ENCODE peak calls at places on chromosomes 13 and 19, in seven cellular contexts. W is mesendoderm; G is endodermal cell; Z is HAP-1; N is fibroblast of lung; J is naive thymus-derived CD4-positive, alpha-beta T cell; K is heart right ventricle. B is an unnamed sample.
A peak's percentile ranks its signal among the peaks of the same experiment; 100 is the strongest.

GRCh38 chr13:87677334-87678234 is 6.4 kb downstream of the SLITRK5 start:
- DNase-seq in Z (no peak), K (no peak), N (no peak), J (no peak), W (peak; percentile 67), G (peak; percentile 85), B (peak; percentile 75)

GRCh38 chr19:34904846-34905527 is 21.7 kb upstream of the ZNF30 start:
- DNase-seq in J (no peak), W (peak; percentile 31), G (peak; percentile 81), K (no peak), Z (no peak), N (no peak), B (peak; percentile 84)

GRCh38 chr19:14497347-14497921 is 1.5 kb upstream of the GIPC1 start:
- DNase-seq in W (no peak), G (no peak), K (no peak), Z (no peak), J (no peak), N (no peak), B (peak; percentile 59)

GRCh38 chr19:14530005-14530348 is 583 bp downstream of the TECR start:
- DNase-seq in N (no peak), J (no peak), K (no peak), W (peak; percentile 45), G (no peak), Z (no peak), B (no peak)

GRCh38 chr13:39892731-39893293 is 237.3 kb downstream of the COG6 start:
- DNase-seq in W (no peak), G (no peak), K (peak; percentile 59), N (no peak), Z (no peak), J (peak; percentile 23), B (no peak)

GRCh38 chr13:98492335-98493034 is 84.4 kb downstream of the STK24 start:
- DNase-seq in K (no peak), N (no peak), Z (no peak), W (no peak), J (no peak), G (peak; percentile 67), B (peak; percentile 75)

GRCh38 chr13:52599853-52600603 is 42.2 kb upstream of the HNRNPA1L2 start:
- DNase-seq in J (peak; percentile 35), G (peak; percentile 86), W (peak; percentile 41), Z (peak; percentile 73), N (peak; percentile 35), K (peak; percentile 17), B (peak; percentile 90)

GRCh38 chr19:46783670-46784069 is 4.7 kb downstream of the SLC1A5 start:
- DNase-seq in K (no peak), G (no peak), J (no peak), Z (peak; percentile 51), N (no peak), W (no peak), B (peak; percentile 26)

GRCh38 chr13:30865131-30866009 is 40.7 kb upstream of the MEDAG start:
- DNase-seq in Z (peak; percentile 82), G (peak; percentile 89), J (peak; percentile 46), W (peak; percentile 94), K (peak; percentile 67), N (peak; percentile 95), B (peak; percentile 81)

GRCh38 chr19:6066661-6067646 is 43.3 kb downstream of the RFX2 start:
- DNase-seq in G (peak; percentile 92), N (peak; percentile 92), J (no peak), W (peak; percentile 98), Z (peak; percentile 96), K (peak; percentile 97), B (peak; percentile 90)

GRCh38 chr19:30428281-30428680 is 56.1 kb downstream of the ZNF536 start:
- DNase-seq in J (no peak), K (no peak), Z (no peak), N (no peak), W (no peak), G (no peak), B (no peak)

GRCh38 chr13:95002968-95003813 is 290.8 kb upstream of the SOX21 start:
- DNase-seq in K (no peak), W (no peak), G (peak; percentile 57), Z (peak; percentile 64), J (no peak), N (no peak), B (peak; percentile 77)

GRCh38 chr19:28066161-28066560 is 1146.8 kb downstream of the UQCRFS1 start:
- DNase-seq in G (no peak), K (no peak), J (no peak), N (no peak), W (no peak), Z (no peak), B (no peak)

GRCh38 chr13:110592670-110593069 is 22.7 kb upstream of the NAXD start:
- DNase-seq in N (peak; percentile 13), J (no peak), G (peak; percentile 25), W (no peak), Z (no peak), K (no peak), B (no peak)

GRCh38 chr13:73429691-73430090 is 370.9 kb downstream of the KLF5 start:
- DNase-seq in J (no peak), G (no peak), Z (no peak), K (no peak), W (peak; percentile 50), N (peak; percentile 86), B (no peak)

GRCh38 chr13:101181076-101181685 is 235.1 kb downstream of the NALCN start:
- DNase-seq in G (no peak), Z (no peak), W (no peak), J (no peak), N (peak; percentile 29), K (no peak), B (no peak)

GRCh38 chr13:83780201-83780600 is 102.1 kb downstream of the SLITRK1 start:
- DNase-seq in N (peak; percentile 24), K (no peak), W (peak; percentile 82), Z (peak; percentile 30), J (no peak), G (peak; percentile 64), B (peak; percentile 11)

GRCh38 chr13:48853381-48854102 is 122.2 kb upstream of the FNDC3A start:
- DNase-seq in Z (no peak), G (no peak), N (peak; percentile 24), K (no peak), W (no peak), J (no peak), B (no peak)

GRCh38 chr19:34989248-34989797 is 10.8 kb upstream of the GRAMD1A start:
- DNase-seq in K (no peak), W (no peak), Z (no peak), N (no peak), J (no peak), G (no peak), B (no peak)

GRCh38 chr19:1383014-1383310 is 745 bp upstream of the NDUFS7 start:
- DNase-seq in K (no peak), J (no peak), Z (no peak), G (no peak), W (no peak), N (peak; percentile 84), B (no peak)

GRCh38 chr13:22848539-22849052 is 332.2 kb upstream of the SGCG start:
- DNase-seq in Z (no peak), K (no peak), J (no peak), N (no peak), G (peak; percentile 81), W (peak; percentile 65), B (peak; percentile 85)

GRCh38 chr13:79541426-79542049 is 60.6 kb downstream of the NDFIP2 start:
- DNase-seq in J (no peak), K (no peak), G (no peak), Z (peak; percentile 14), W (peak; percentile 68), N (peak; percentile 53), B (no peak)

GRCh38 chr13:51782026-51782710 is 21.8 kb downstream of the DHRS12 start:
- DNase-seq in N (no peak), K (no peak), J (no peak), W (no peak), Z (no peak), G (no peak), B (no peak)

GRCh38 chr13:105410602-105411001 is 1124.9 kb downstream of the EFNB2 start:
- DNase-seq in W (peak; percentile 67), N (no peak), G (peak; percentile 92), Z (peak; percentile 15), J (peak; percentile 25), K (peak; percentile 49), B (peak; percentile 50)

DNA sequence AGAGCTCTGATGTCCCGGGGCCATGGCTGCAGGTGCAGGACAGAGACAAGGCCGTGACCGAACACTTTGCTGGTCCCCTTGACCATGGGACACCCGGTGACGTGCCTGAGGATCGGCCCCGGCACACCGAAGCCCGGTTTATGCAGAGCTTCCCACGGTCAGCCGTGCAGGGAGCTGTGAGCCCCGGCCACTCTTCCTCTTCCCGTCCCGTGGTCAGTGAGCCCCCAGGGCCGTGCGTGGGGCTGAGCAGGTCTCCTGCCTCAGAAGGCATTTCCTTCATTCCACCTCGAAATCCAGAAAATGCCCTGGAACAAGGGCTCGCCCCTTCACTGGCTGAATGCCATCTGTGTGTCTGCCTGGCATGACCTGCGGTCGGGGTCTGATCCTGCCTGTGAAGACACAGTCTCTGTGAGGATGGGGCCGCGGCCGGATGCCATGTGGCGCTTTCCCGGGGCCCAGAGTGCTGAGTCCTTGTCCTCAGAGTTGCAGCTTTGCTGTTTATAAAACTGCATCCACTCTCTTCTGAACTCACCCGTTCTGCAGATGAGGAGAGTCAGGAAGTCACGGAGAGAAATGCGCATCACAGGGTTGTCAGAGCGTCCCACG is 16.9 kb downstream of the MCF2L start:
- DNase-seq in Z (no peak), G (no peak), K (no peak), N (no peak), W (no peak), J (no peak), B (no peak)
- H3K4me3 ChIP-seq in Z (no peak overlapping the region), G (no peak overlapping the region), K (no peak overlapping the region), N (no peak overlapping the region), W (no peak overlapping the region), J (no peak overlapping the region), B (no peak overlapping the region)

GRCh38 chr19:311813-312261 is 20.6 kb upstream of the PLPP2 start:
- DNase-seq in K (peak; percentile 4), G (no peak), N (no peak), W (no peak), J (no peak), Z (no peak), B (peak; percentile 34)
- H3K36me3 ChIP-seq in K (peaks cover 21% of the 10 kb centered on the region), G (peaks cover 51% of the 10 kb centered on the region), N (peaks cover 27% of the 10 kb centered on the region), W (peaks cover 16% of the 10 kb centered on the region), J (peaks cover 5% of the 10 kb centered on the region), Z (peaks cover 79% of the 10 kb centered on the region), B (peaks cover 12% of the 10 kb centered on the region)

DNA sequence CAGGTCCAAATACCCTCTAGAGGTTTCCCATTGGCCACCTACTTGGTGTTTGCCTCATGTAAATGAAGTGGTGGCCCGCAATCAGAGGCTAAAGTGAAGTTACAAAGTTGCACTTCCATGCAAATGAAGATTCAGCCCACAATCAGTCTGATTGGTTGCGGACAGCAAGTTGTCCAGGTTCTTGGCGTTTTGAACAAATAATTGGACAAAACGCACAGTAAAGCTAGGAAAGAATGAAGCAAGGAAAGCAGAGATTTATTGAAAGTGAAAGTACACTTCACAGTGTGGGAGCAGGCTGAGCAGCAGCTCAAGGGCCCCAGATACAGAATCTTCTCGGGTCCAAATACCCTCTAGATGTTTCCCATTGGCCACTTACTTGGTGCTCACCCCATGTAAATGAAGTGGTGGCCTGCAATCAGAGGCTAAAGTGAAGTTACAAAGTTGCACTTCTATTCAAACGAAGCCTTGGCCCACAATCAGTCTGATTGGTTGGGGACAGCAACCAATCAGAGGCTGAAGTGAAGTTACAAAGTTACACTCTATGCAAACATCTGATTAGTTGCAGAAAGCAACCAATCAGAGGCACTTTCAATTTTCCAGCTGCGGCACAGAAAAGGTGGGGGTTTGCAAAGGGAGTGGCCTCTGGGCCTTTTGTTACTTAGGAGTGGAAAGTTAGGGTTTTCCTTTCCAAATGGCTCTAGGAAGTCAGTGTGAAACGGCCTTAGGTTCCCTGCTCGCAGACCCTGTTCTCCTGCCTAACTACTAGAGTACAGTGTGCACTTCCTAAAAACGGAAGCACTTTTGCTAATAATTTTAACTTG is 4.7 kb upstream of the TM9SF2 start:
- DNase-seq in K (peak; percentile 84), N (peak; percentile 28), Z (peak; percentile 72), G (no peak), W (peak; percentile 14), J (peak; percentile 55), B (no peak)
- H3K4me3 ChIP-seq in K (peak overlapping the region; percentile 52), N (peak overlapping the region; percentile 32), Z (peak overlapping the region; percentile 12), G (no peak overlapping the region), W (no peak overlapping the region), J (peak overlapping the region; percentile 65), B (no peak overlapping the region)

GRCh38 chr13:36329355-36329754 is 16.8 kb downstream of the SPART start:
- DNase-seq in G (no peak), N (no peak), Z (no peak), W (no peak), K (no peak), J (no peak), B (no peak)
- H3K36me3 ChIP-seq in G (peaks cover 65% of the 10 kb centered on the region), N (peaks cover 6% of the 10 kb centered on the region), Z (peaks cover 58% of the 10 kb centered on the region), W (no peaks in the 10 kb centered on the region), K (peaks cover 28% of the 10 kb centered on the region), J (peaks cover 5% of the 10 kb centered on the region), B (peaks cover 1% of the 10 kb centered on the region)